ENCODE peak calls at places on chromosomes 12 and 14, in seven cellular contexts. T is GM23338, A is prostate gland, Q is transverse colon, M is H1, R is HCT116, F is HL-60. L is an unnamed sample.

GRCh38 chr12:112354399-112354798 is 27.8 kb downstream of the HECTD4 start:
- DNase-seq in T (no peak), A (no peak), Q (no peak), M (no peak), R (no peak), F (peak), L (no peak)

GRCh38 chr14:88611878-88612277 is 49.0 kb downstream of the ZC3H14 start:
- DNase-seq in T (no peak), A (no peak), Q (no peak), M (no peak), R (no peak), F (no peak), L (no peak)

GRCh38 chr12:30457621-30458289 is 237.9 kb downstream of the IPO8 start:
- DNase-seq in T (peak), A (no peak), Q (no peak), M (no peak), R (peak), F (peak), L (no peak)

GRCh38 chr14:76346391-76347160 is 29.4 kb upstream of the ESRRB start:
- DNase-seq in T (no peak), A (no peak), Q (no peak), M (no peak), R (no peak), F (no peak), L (no peak)

GRCh38 chr12:29537292-29537691 is 39.8 kb upstream of the OVCH1 start:
- DNase-seq in T (no peak), A (no peak), Q (no peak), M (no peak), R (no peak), F (no peak), L (no peak)

GRCh38 chr14:34368115-34368970 is 93.7 kb downstream of the SPTSSA start:
- DNase-seq in T (no peak), A (no peak), Q (peak), M (no peak), R (no peak), F (peak), L (peak)

GRCh38 chr12:47793015-47793681 is 20.1 kb downstream of the SLC48A1 start:
- DNase-seq in T (no peak), A (no peak), Q (no peak), M (no peak), R (no peak), F (no peak), L (no peak)

GRCh38 chr12:54588110-54588831 is at the start of gene PPP1R1A:
- DNase-seq in T (peak), A (no peak), Q (peak), M (peak), R (no peak), F (no peak), L (peak)

GRCh38 chr12:103973909-103974308 is 8.2 kb downstream of the TDG start:
- DNase-seq in T (peak), A (no peak), Q (no peak), M (no peak), R (no peak), F (no peak), L (no peak)

GRCh38 chr12:92473564-92473963 is 229.2 kb upstream of the PLEKHG7 start:
- DNase-seq in T (no peak), A (no peak), Q (no peak), M (no peak), R (no peak), F (no peak), L (no peak)

GRCh38 chr14:68145539-68145938 is 326.0 kb downstream of the RAD51B start:
- DNase-seq in T (no peak), A (no peak), Q (no peak), M (no peak), R (no peak), F (no peak), L (no peak)

GRCh38 chr14:95018845-95019244 is 138.5 kb downstream of the DICER1 start:
- DNase-seq in T (no peak), A (no peak), Q (no peak), M (no peak), R (no peak), F (no peak), L (no peak)

GRCh38 chr12:95755236-95755865 is 35.2 kb downstream of the NTN4 start:
- DNase-seq in T (no peak), A (no peak), Q (no peak), M (no peak), R (no peak), F (no peak), L (no peak)

GRCh38 chr12:52324068-52324444 is 2.9 kb upstream of the KRT83 start:
- DNase-seq in T (no peak), A (no peak), Q (no peak), M (no peak), R (no peak), F (no peak), L (no peak)

GRCh38 chr12:122523280-122523679 is 3.5 kb downstream of the RSRC2 start:
- DNase-seq in T (no peak), A (no peak), Q (no peak), M (no peak), R (no peak), F (no peak), L (peak)

GRCh38 chr14:67510836-67511235 is 22.3 kb upstream of the PLEKHH1 start:
- DNase-seq in T (no peak), A (no peak), Q (no peak), M (no peak), R (no peak), F (no peak), L (no peak)

GRCh38 chr12:1808036-1808797 is 12.1 kb upstream of the LRTM2 start:
- DNase-seq in T (no peak), A (no peak), Q (no peak), M (no peak), R (no peak), F (no peak), L (no peak)

GRCh38 chr14:85273099-85273677 is 256.8 kb upstream of the FLRT2 start:
- DNase-seq in T (no peak), A (no peak), Q (no peak), M (no peak), R (no peak), F (no peak), L (no peak)

GRCh38 chr14:36503771-36504741 is 16.0 kb downstream of the NKX2-1 start:
- DNase-seq in T (peak), A (no peak), Q (no peak), M (peak), R (no peak), F (no peak), L (no peak)

GRCh38 chr12:117622741-117623140 is 261.3 kb upstream of the NOS1 start:
- DNase-seq in T (no peak), A (no peak), Q (no peak), M (no peak), R (no peak), F (no peak), L (no peak)

GRCh38 chr12:66217342-66217929 is 28.4 kb downstream of the IRAK3 start:
- DNase-seq in T (no peak), A (no peak), Q (no peak), M (no peak), R (no peak), F (no peak), L (no peak)

GRCh38 chr14:55245657-55246268 is 25.5 kb upstream of the FBXO34 start:
- DNase-seq in T (peak), A (peak), Q (peak), M (no peak), R (peak), F (no peak), L (no peak)

GRCh38 chr12:102484017-102484731 is 3.8 kb upstream of the IGF1 start:
- DNase-seq in T (peak), A (peak), Q (peak), M (peak), R (peak), F (peak), L (no peak)

GRCh38 chr12:63875703-63876102 is 31.2 kb downstream of the SRGAP1 start:
- DNase-seq in T (no peak), A (no peak), Q (no peak), M (no peak), R (no peak), F (no peak), L (no peak)

GRCh38 chr12:122888232-122888752 is 7.6 kb downstream of the VPS37B start:
- DNase-seq in T (peak), A (peak), Q (peak), M (no peak), R (peak), F (peak), L (peak)

GRCh38 chr14:106551265-106551664 is 1024.9 kb downstream of the TMEM121 start:
- DNase-seq in T (no peak), A (no peak), Q (no peak), M (no peak), R (no peak), F (no peak), L (no peak)

GRCh38 chr12:31867292-31867691 is 91.9 kb upstream of the RESF1 start:
- DNase-seq in T (no peak), A (no peak), Q (no peak), M (no peak), R (no peak), F (no peak), L (no peak)

GRCh38 chr12:32171211-32171610 is 64.6 kb downstream of the BICD1 start:
- DNase-seq in T (peak), A (no peak), Q (no peak), M (no peak), R (no peak), F (no peak), L (no peak)

GRCh38 chr14:88301381-88301780 is 21.7 kb downstream of the KCNK10 start:
- DNase-seq in T (no peak), A (no peak), Q (no peak), M (no peak), R (no peak), F (no peak), L (no peak)

GRCh38 chr12:114347861-114348260 is 58.1 kb downstream of the TBX5 start:
- DNase-seq in T (no peak), A (no peak), Q (no peak), M (no peak), R (no peak), F (no peak), L (no peak)

GRCh38 chr14:69268223-69268622 is 8.3 kb downstream of the GALNT16 start:
- DNase-seq in T (no peak), A (no peak), Q (no peak), M (no peak), R (no peak), F (no peak), L (no peak)

GRCh38 chr14:61653507-61653906 is 41.8 kb upstream of the HIF1A start:
- DNase-seq in T (no peak), A (no peak), Q (no peak), M (no peak), R (no peak), F (no peak), L (no peak)

GRCh38 chr14:100022772-100023451 is 42.3 kb upstream of the EVL start:
- DNase-seq in T (no peak), A (no peak), Q (no peak), M (no peak), R (no peak), F (no peak), L (no peak)

GRCh38 chr14:34098045-34098984 is 147.4 kb upstream of the EGLN3 start:
- DNase-seq in T (peak), A (peak), Q (peak), M (peak), R (peak), F (peak), L (no peak)

GRCh38 chr12:39227218-39227617 is 215.7 kb downstream of the KIF21A start:
- DNase-seq in T (no peak), A (no peak), Q (no peak), M (no peak), R (no peak), F (no peak), L (no peak)

GRCh38 chr14:77707355-77707723 is 484 bp downstream of the ALKBH1 start:
- DNase-seq in T (peak), A (peak), Q (peak), M (no peak), R (no peak), F (peak), L (peak)

GRCh38 chr14:99352688-99353280 is 80.8 kb upstream of the BCL11B start:
- DNase-seq in T (no peak), A (no peak), Q (no peak), M (no peak), R (no peak), F (no peak), L (no peak)

GRCh38 chr12:58529897-58530296 is 390.4 kb downstream of the LRIG3 start:
- DNase-seq in T (no peak), A (no peak), Q (no peak), M (no peak), R (no peak), F (no peak), L (no peak)
- TF ChIP-seq POLR2AphosphoS5 in T (no peak), A (no peak), Q (peak), M (no peak), R (no peak), F (no peak), L (no peak)

GRCh38 chr12:80777587-80777986 is 60.9 kb downstream of the MYF5 start:
- DNase-seq in T (no peak), A (no peak), Q (no peak), M (no peak), R (no peak), F (no peak), L (no peak)
- TF ChIP-seq POLR2AphosphoS5 in T (no peak), A (no peak), Q (no peak), M (no peak), R (no peak), F (no peak), L (no peak)

GRCh38 chr14:41051801-41052200 is 554.9 kb upstream of the LRFN5 start:
- DNase-seq in T (peak), A (no peak), Q (no peak), M (no peak), R (no peak), F (no peak), L (no peak)

DNA sequence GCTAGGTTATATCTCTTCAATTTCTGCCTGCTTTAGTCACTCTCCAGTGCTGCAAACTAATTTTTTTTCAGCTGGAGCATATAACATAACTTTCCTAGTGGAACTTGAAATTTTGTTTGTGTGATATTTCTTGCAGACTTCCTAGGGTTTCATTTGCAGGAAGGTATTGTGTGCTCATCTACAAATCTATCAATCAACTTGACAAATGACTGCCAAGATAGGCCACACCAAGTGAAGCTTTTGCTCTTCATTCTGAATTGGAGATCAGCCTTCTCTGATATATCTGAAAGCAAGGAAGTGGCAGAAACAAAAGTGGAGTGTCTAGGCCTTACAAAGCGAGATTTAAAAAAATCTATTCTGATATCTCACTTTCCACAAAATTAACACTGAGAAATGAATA is 551.1 kb upstream of the LRFN5 start:
- DNase-seq in T (no peak), A (no peak), Q (no peak), M (no peak), R (no peak), F (no peak), L (no peak)
- TF ChIP-seq POLR2AphosphoS5 in T (no peak), A (no peak), Q (no peak), M (no peak), R (no peak), F (no peak), L (no peak)

GRCh38 chr12:11743748-11744147 is 94.3 kb downstream of the ETV6 start:
- DNase-seq in T (peak), A (no peak), Q (no peak), M (no peak), R (no peak), F (no peak), L (no peak)

GRCh38 chr12:11738450-11738849 is 89.0 kb downstream of the ETV6 start:
- DNase-seq in T (no peak), A (no peak), Q (no peak), M (no peak), R (no peak), F (no peak), L (no peak)

GRCh38 chr12:11743333-11743732 is 93.9 kb downstream of the ETV6 start:
- DNase-seq in T (peak), A (no peak), Q (no peak), M (no peak), R (no peak), F (no peak), L (no peak)

GRCh38 chr12:11741434-11742092 is 92.1 kb downstream of the ETV6 start:
- DNase-seq in T (no peak), A (no peak), Q (no peak), M (no peak), R (no peak), F (no peak), L (no peak)

DNA sequence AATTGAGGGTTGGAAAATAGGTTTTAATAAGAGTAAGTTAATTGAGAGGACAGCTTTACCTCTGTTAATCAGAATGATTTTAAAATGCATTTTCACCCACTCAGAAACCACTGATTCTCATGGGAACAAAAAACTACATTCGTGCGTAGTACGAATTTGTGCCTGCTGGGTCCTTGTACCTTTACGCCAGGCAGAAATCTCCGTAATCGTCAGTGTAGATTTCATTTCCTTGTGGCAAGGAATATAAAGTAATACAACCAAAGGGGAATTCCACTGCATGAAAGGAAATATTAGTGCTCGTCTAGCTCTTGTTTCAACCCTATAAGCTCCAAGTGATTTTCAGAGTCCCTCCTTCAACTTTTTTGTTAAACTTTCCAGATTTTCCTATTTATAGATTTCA is 90.5 kb downstream of the ETV6 start:
- DNase-seq in T (no peak), A (no peak), Q (no peak), M (no peak), R (no peak), F (no peak), L (no peak)
- TF ChIP-seq POLR2AphosphoS5 in T (no peak), A (no peak), Q (no peak), M (no peak), R (no peak), F (no peak), L (no peak)

GRCh38 chr12:25583545-25583944 is 30.5 kb upstream of the LMNTD1 start:
- DNase-seq in T (peak), A (no peak), Q (no peak), M (no peak), R (peak), F (no peak), L (no peak)

GRCh38 chr12:25581067-25581466 is 28.0 kb upstream of the LMNTD1 start:
- DNase-seq in T (no peak), A (no peak), Q (no peak), M (no peak), R (no peak), F (no peak), L (no peak)

GRCh38 chr12:25578739-25579138 is 25.7 kb upstream of the LMNTD1 start:
- DNase-seq in T (no peak), A (no peak), Q (no peak), M (no peak), R (no peak), F (no peak), L (no peak)
- TF ChIP-seq POLR2AphosphoS5 in T (no peak), A (no peak), Q (no peak), M (no peak), R (no peak), F (no peak), L (no peak)

DNA sequence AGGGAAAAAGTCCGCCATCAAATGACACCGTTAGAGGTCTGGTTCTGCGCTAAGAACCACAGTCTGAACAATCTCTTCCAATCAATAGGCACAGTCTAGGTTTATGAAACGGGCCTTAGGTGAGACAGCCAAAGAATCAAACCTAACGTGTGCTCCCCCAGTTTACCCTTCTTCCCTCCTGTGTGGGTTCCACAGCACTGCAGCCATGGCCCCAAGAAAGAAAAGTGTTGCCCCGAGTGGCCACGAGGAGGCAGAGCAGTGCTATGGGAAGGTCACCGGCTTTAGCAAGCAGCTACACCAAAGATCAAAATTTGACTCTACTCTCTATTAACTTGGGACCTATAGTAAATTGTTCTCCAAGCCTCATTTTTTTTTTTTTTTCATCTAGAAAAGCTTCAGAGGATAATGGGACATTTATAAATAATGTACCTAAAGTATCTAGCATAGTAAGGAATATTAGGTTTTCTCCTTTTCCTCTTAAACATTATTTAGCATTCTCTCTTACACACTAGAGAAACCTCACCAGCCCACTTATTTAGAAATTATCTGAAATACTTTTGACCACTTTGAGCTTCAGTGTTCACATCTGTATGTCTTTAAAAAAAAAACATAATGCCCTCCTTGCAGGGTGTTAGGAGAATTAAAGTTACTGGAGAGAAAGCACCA is 70.2 kb upstream of the GPHB5 start:
- DNase-seq in T (peak), A (peak), Q (peak), M (peak), R (peak), F (peak), L (peak)
- TF ChIP-seq POLR2AphosphoS5 in T (no peak), A (peak), Q (no peak), M (no peak), R (no peak), F (no peak), L (no peak)

DNA sequence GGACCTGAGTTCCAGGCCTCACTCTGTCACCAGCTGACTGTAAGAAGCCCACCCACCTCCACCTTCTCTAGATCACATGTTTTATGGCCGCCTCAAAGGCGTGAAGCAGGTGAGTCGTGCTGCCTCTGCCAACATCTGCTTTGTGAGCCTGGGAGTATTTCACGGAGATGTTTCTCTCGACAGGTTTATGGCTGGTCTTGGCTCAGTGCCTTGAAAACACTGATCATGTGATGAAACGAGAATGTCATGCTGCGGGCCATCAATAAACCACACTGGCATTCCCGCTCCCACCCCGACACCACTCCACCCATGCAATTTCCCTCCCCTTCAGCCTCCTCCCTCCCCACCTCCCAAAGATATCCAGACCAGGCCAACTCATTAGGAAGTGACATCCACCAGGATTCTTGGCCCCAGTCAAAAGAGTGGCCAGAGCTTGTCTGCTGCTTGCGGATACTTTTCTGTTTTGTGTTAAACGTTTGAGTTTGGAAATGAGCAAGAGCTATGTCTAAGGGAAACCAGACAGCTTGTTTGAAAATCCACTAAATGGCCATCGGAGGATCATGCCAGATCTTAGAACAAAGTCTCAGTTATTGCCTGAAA is 53.8 kb upstream of the NTF3 start:
- DNase-seq in T (no peak), A (peak), Q (peak), M (no peak), R (no peak), F (no peak), L (no peak)
- TF ChIP-seq POLR2AphosphoS5 in T (no peak), A (peak), Q (peak), M (no peak), R (no peak), F (no peak), L (no peak)

DNA sequence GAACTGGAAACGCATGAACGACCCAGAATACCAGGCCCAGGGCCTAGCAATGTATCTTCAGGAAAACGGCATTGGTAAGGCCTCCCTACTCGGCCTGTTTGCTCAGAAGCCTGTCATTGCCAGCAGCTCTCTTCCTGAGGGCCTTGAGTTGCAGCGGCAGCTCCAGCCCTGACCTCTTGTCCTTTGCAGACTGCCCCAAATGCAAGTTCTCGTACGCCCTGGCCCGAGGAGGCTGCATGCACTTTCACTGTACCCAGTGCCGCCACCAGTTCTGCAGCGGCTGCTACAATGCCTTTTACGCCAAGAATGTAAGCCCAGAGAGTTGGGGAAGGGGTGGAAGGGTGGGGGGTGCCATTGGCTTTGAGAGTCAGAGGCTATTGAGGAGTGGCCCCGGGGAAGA is 3.7 kb upstream of the IRF9 start:
- DNase-seq in T (no peak), A (no peak), Q (no peak), M (no peak), R (no peak), F (no peak), L (no peak)
- TF ChIP-seq POLR2AphosphoS5 in T (no peak), A (no peak), Q (no peak), M (no peak), R (no peak), F (no peak), L (no peak)

L was measured in upper lobe of left lung.